ENCODE peak calls at places on chromosome 12, in five cellular contexts. S is midbrain; R is pancreas; J is stimulated activated CD8-positive, alpha-beta memory T cell treated with anti-CD3 and anti-CD28 coated beads, Interleukin-2, amount 100 ng/mL, for 1 hour; U is stimulated activated naive CD8-positive, alpha-beta T cell treated with anti-CD3 and anti-CD28 coated beads, Interleukin-15, Interleukin-2, amounts not matched to agents 100 U/mL and 50 U/mL, for 24 hours. D is an unnamed sample.

GRCh38 chr12:98724384-98725155 is 79.5 kb downstream of the APAF1 start:
- DNase-seq in R (no peak), S (no peak), U (no peak), J (no peak), D (no peak)

GRCh38 chr12:93526786-93527428 is 45.6 kb upstream of the SOCS2 start:
- DNase-seq in J (no peak), R (no peak), S (no peak), U (no peak), D (peak; percentile 29)

GRCh38 chr12:3137268-3137761 is 60.1 kb downstream of the TSPAN9 start:
- DNase-seq in S (no peak), U (no peak), R (no peak), J (no peak), D (peak; percentile 59)

GRCh38 chr12:10740182-10740581 is 17.1 kb upstream of the YBX3 start:
- DNase-seq in S (no peak), J (no peak), R (no peak), U (no peak), D (peak; percentile 12)

GRCh38 chr12:113278141-113278540 is 56.8 kb downstream of the SLC8B1 start:
- DNase-seq in U (no peak), J (no peak), R (no peak), S (no peak), D (no peak)

GRCh38 chr12:117063162-117063911 is 35.9 kb downstream of the TESC start:
- DNase-seq in U (peak; percentile 43), S (peak; percentile 48), J (no peak), R (no peak), D (no peak)

GRCh38 chr12:53709671-53710070 is 17.6 kb downstream of the CALCOCO1 start:
- DNase-seq in R (no peak), S (no peak), U (no peak), J (no peak), D (no peak)

GRCh38 chr12:16076553-16076952 is 165.4 kb downstream of the DERA start:
- DNase-seq in S (no peak), U (no peak), R (peak; percentile 12), J (no peak), D (peak; percentile 26)

GRCh38 chr12:8628731-8629130 is 16.1 kb upstream of the AICDA start:
- DNase-seq in R (no peak), S (no peak), U (no peak), J (no peak), D (no peak)

GRCh38 chr12:94062796-94063635 is 85.4 kb upstream of the PLXNC1 start:
- DNase-seq in R (peak; percentile 22), S (no peak), U (no peak), J (no peak), D (no peak)

GRCh38 chr12:125518074-125518473 is 452.8 kb downstream of the AACS start:
- DNase-seq in S (no peak), R (peak; percentile 16), U (no peak), J (no peak), D (peak; percentile 15)

GRCh38 chr12:92927055-92927435 is 2.0 kb downstream of the EEA1 start:
- DNase-seq in J (no peak), S (peak; percentile 13), U (peak; percentile 59), R (no peak), D (peak; percentile 39)

GRCh38 chr12:57046392-57046791 is 3.5 kb downstream of the MYO1A start:
- DNase-seq in R (no peak), J (no peak), U (no peak), S (no peak), D (no peak)

GRCh38 chr12:119593578-119594398 is at the start of gene TMEM233:
- DNase-seq in J (no peak), S (no peak), U (no peak), R (no peak), D (peak; percentile 43)

GRCh38 chr12:109888179-109889020 is 8.1 kb upstream of the GLTP start:
- DNase-seq in J (no peak), U (peak; percentile 29), R (no peak), S (no peak), D (no peak)

GRCh38 chr12:100858658-100859057 is 64.1 kb downstream of the ANO4 start:
- DNase-seq in R (no peak), U (no peak), S (no peak), J (no peak), D (no peak)

D was measured in ELF-1.